ENCODE peak calls at places on chromosomes 5 and 9, in eight cellular contexts. Y, K, M, R, C, V, G and L are unnamed samples.

GRCh38 chr5:56763711-56764466 is 51.5 kb upstream of the MAP3K1 start:
- DNase-seq in Y (no peak), K (no peak), M (peak), R (peak), C (no peak), V (no peak), G (peak), L (peak)

GRCh38 chr5:137486707-137487106 is 12.4 kb downstream of the SPOCK1 start:
- DNase-seq in Y (no peak), K (no peak), M (no peak), R (peak), C (no peak), V (no peak), G (no peak), L (peak)

GRCh38 chr5:5979362-5979760 is 399.0 kb downstream of the MED10 start:
- DNase-seq in Y (no peak), K (peak), M (no peak), R (no peak), C (no peak), V (no peak), G (no peak), L (peak)

GRCh38 chr5:143536364-143536763 is 132.9 kb upstream of the NR3C1 start:
- DNase-seq in Y (no peak), K (no peak), M (no peak), R (peak), C (no peak), V (no peak), G (peak), L (peak)

GRCh38 chr9:91186311-91187101 is 175.2 kb downstream of the AUH start:
- DNase-seq in Y (no peak), K (no peak), M (no peak), R (peak), C (no peak), V (no peak), G (no peak), L (no peak)

GRCh38 chr5:67338416-67338815 is 141.8 kb upstream of the CD180 start:
- DNase-seq in Y (no peak), K (no peak), M (no peak), R (no peak), C (no peak), V (no peak), G (no peak), L (peak)

GRCh38 chr5:96675882-96676281 is 13.7 kb downstream of the CAST start:
- DNase-seq in Y (no peak), K (no peak), M (no peak), R (no peak), C (no peak), V (no peak), G (no peak), L (no peak)

GRCh38 chr9:110583237-110583636 is 3.7 kb upstream of the SVEP1 start:
- DNase-seq in Y (no peak), K (no peak), M (no peak), R (peak), C (no peak), V (no peak), G (no peak), L (peak)

GRCh38 chr9:12604154-12604825 is 88.9 kb upstream of the TYRP1 start:
- DNase-seq in Y (no peak), K (no peak), M (no peak), R (peak), C (no peak), V (no peak), G (no peak), L (peak)

GRCh38 chr9:138008081-138008841 is 130.7 kb downstream of the CACNA1B start:
- DNase-seq in Y (no peak), K (no peak), M (no peak), R (no peak), C (no peak), V (no peak), G (no peak), L (no peak)

GRCh38 chr5:109689740-109690455 is at the start of gene MAN2A1:
- DNase-seq in Y (peak), K (peak), M (peak), R (peak), C (peak), V (peak), G (peak), L (peak)

GRCh38 chr5:109690456-109691247 is 925 bp downstream of the MAN2A1 start:
- DNase-seq in Y (peak), K (peak), M (peak), R (peak), C (peak), V (peak), G (peak), L (peak)

GRCh38 chr5:109691248-109691574 is 1.5 kb downstream of the MAN2A1 start:
- DNase-seq in Y (no peak), K (no peak), M (no peak), R (no peak), C (no peak), V (no peak), G (no peak), L (no peak)

GRCh38 chr5:109688999-109689739 is 558 bp upstream of the MAN2A1 start:
- DNase-seq in Y (peak), K (peak), M (peak), R (peak), C (peak), V (peak), G (peak), L (peak)

GRCh38 chr5:109688647-109688998 is 1.1 kb upstream of the MAN2A1 start:
- DNase-seq in Y (no peak), K (no peak), M (peak), R (no peak), C (no peak), V (no peak), G (no peak), L (no peak)
- TF ChIP-seq CTCF in Y (peak), K (no peak), M (peak), R (peak), C (peak), V (peak), G (no peak), L (peak)

GRCh38 chr5:120958877-120959485 is 494.9 kb downstream of the PRR16 start:
- DNase-seq in Y (no peak), K (no peak), M (no peak), R (no peak), C (no peak), V (no peak), G (no peak), L (no peak)

GRCh38 chr5:120955795-120956194 is 491.7 kb downstream of the PRR16 start:
- DNase-seq in Y (no peak), K (no peak), M (no peak), R (no peak), C (no peak), V (no peak), G (no peak), L (no peak)

DNA sequence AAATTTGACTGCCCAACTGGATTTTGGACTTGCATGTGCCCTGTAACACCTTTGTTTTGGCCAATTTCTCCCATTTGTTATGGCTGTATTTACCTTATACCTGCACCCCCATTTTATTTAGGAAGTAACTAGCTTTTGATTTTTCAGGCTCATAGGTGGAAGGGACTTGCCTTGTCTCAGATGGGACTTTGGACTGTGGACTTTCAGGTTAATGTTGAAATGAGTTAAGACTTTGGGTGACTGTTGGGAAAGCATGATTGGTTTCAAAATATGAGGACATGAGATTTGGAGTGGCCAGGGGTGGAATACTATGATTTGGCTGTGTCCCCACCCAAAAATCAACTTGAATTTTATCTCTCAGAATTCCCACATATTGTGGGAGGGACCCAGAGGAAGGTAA is 490.2 kb downstream of the PRR16 start:
- DNase-seq in Y (no peak), K (no peak), M (no peak), R (no peak), C (no peak), V (no peak), G (no peak), L (no peak)
- H3K4me3 ChIP-seq in Y (no peak), K (no peak), M (no peak), R (no peak), C (no peak), V (no peak), G (no peak), L (no peak)

GRCh38 chr9:85016389-85016997 is 347.0 kb downstream of the NTRK2 start:
- DNase-seq in Y (no peak), K (no peak), M (no peak), R (no peak), C (no peak), V (no peak), G (no peak), L (no peak)
- TF ChIP-seq CTCF in Y (no peak), K (no peak), M (no peak), R (no peak), C (no peak), V (no peak), G (no peak), L (no peak)

DNA sequence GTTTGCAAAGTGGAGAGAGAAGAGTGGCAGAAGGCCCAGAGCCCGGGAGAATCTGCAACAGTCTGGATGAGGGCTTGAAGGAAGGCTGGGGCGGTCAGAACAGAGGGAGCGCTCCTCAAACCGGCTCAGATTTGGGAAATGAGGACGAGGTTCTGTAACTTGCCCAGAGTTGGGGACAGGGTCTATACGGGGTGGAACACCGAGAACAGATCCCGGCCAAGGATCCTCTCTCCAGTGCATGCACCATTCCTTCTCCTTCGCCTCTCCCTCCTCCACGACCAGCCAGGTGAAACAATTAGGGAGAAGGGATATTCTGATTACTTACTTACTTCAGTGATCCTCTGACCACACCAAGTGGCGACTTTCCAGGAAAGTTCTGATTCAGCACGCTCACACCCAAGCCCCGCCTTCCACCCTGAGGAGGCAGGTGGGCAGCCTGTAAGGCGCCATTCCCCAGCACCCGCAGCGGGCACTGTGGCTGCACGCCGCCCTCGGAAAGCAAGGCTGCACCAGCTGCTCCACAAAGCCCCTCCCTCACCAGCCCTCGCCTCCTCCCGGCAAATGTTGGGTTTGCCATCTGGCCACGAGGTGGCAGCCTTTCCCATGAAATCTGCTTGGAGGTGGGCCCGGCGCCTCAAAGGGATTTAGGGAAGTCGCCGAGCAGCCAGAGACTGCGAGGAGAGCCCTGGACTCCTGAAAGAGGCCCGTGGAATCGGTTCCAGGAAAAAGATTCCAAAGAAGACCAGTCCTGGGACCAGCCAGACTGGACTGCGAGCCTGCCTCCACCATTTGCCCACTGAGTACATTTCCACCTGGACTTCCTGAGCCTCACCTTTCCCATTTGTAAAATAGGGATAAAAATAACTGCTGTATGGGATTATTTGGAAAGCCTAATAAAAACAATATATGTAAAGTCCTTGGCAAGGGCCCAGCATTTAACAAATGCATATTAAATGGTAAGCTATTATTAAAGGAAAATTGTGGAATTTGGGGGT is 22.2 kb upstream of the WWC1 start:
- DNase-seq in Y (peak), K (peak), M (peak), R (peak), C (peak), V (peak), G (peak), L (peak)
- H3K4me3 ChIP-seq in Y (peak), K (no peak), M (no peak), R (peak), C (peak), V (peak), G (no peak), L (peak)

GRCh38 chr9:81462759-81463158 is 226.6 kb downstream of the TLE1 start:
- DNase-seq in Y (no peak), K (no peak), M (no peak), R (no peak), C (no peak), V (no peak), G (no peak), L (peak)

GRCh38 chr9:81470864-81471263 is 218.5 kb downstream of the TLE1 start:
- DNase-seq in Y (no peak), K (no peak), M (no peak), R (no peak), C (no peak), V (no peak), G (no peak), L (no peak)

GRCh38 chr9:81461196-81461595 is 228.2 kb downstream of the TLE1 start:
- DNase-seq in Y (no peak), K (no peak), M (no peak), R (no peak), C (no peak), V (no peak), G (no peak), L (no peak)

GRCh38 chr9:81468084-81468595 is 221.2 kb downstream of the TLE1 start:
- DNase-seq in Y (no peak), K (no peak), M (no peak), R (no peak), C (no peak), V (no peak), G (no peak), L (no peak)

GRCh38 chr9:81465468-81466002 is 223.8 kb downstream of the TLE1 start:
- DNase-seq in Y (no peak), K (no peak), M (no peak), R (no peak), C (no peak), V (no peak), G (no peak), L (peak)
- TF ChIP-seq CTCF in Y (no peak), K (no peak), M (no peak), R (no peak), C (peak), V (no peak), G (no peak), L (no peak)

GRCh38 chr9:33372900-33373299 is 29.5 kb downstream of the AQP7 start:
- DNase-seq in Y (no peak), K (no peak), M (no peak), R (no peak), C (no peak), V (no peak), G (no peak), L (no peak)

GRCh38 chr9:33375841-33376321 is 26.5 kb downstream of the AQP7 start:
- DNase-seq in Y (no peak), K (peak), M (no peak), R (no peak), C (no peak), V (no peak), G (no peak), L (peak)

GRCh38 chr9:33375238-33375840 is 27.0 kb downstream of the AQP7 start:
- DNase-seq in Y (no peak), K (no peak), M (no peak), R (peak), C (no peak), V (no peak), G (no peak), L (no peak)

GRCh38 chr9:33374190-33374589 is 28.2 kb downstream of the AQP7 start:
- DNase-seq in Y (no peak), K (no peak), M (no peak), R (no peak), C (no peak), V (no peak), G (no peak), L (no peak)

GRCh38 chr9:33374634-33375237 is 27.6 kb downstream of the AQP7 start:
- DNase-seq in Y (peak), K (peak), M (peak), R (peak), C (peak), V (peak), G (peak), L (peak)
- H3K4me3 ChIP-seq in Y (peak), K (no peak), M (no peak), R (no peak), C (peak), V (no peak), G (no peak), L (no peak)

GRCh38 chr9:114836769-114837168 is 30.9 kb upstream of the TNFSF15 start:
- DNase-seq in Y (no peak), K (no peak), M (no peak), R (no peak), C (no peak), V (no peak), G (no peak), L (no peak)
- TF ChIP-seq CTCF in Y (no peak), K (no peak), M (no peak), R (no peak), C (no peak), V (no peak), G (no peak), L (no peak)